ENCODE peak calls at places on chromosomes 5 and 9, in eight cellular contexts. K is retinal pigment epithelial cell, E is Caco-2, X is AG04450, N is LoVo, B is HuH-7, O is HEK293T, L is SK-MEL-5. T is an unnamed sample.

GRCh38 chr5:149414405-149415244 is 35.5 kb upstream of the IL17B start:
- DNase-seq in K (no peak), E (no peak), X (no peak), N (no peak), B (no peak), O (no peak), L (peak; percentile 17), T (no peak)

GRCh38 chr5:172705576-172706084 is 64.6 kb downstream of the NEURL1B start:
- DNase-seq in K (no peak), E (no peak), X (no peak), N (no peak), B (no peak), O (no peak), L (no peak), T (no peak)

GRCh38 chr9:128523199-128523925 is 18.8 kb downstream of the GLE1 start:
- DNase-seq in K (no peak), E (no peak), X (peak; percentile 67), N (no peak), B (no peak), O (no peak), L (peak; percentile 43), T (peak; percentile 47)

GRCh38 chr5:80098951-80099350 is 63.8 kb downstream of the THBS4 start:
- DNase-seq in K (no peak), E (no peak), X (no peak), N (no peak), B (no peak), O (no peak), L (no peak), T (no peak)

GRCh38 chr5:6710551-6711318 is 2.5 kb upstream of the TENT4A start:
- DNase-seq in K (no peak), E (no peak), X (no peak), N (no peak), B (no peak), O (no peak), L (no peak), T (no peak)

GRCh38 chr9:92711844-92712243 is 41.9 kb upstream of the IPPK start:
- DNase-seq in K (no peak), E (no peak), X (no peak), N (no peak), B (no peak), O (no peak), L (no peak), T (no peak)

GRCh38 chr5:121090822-121091221 is 626.7 kb downstream of the PRR16 start:
- DNase-seq in K (no peak), E (no peak), X (no peak), N (no peak), B (no peak), O (no peak), L (no peak), T (no peak)

GRCh38 chr9:6567140-6567591 is 78.4 kb downstream of the GLDC start:
- DNase-seq in K (peak; percentile 70), E (no peak), X (peak; percentile 63), N (no peak), B (no peak), O (no peak), L (peak; percentile 50), T (peak; percentile 88)

GRCh38 chr5:122421379-122422081 is 109.5 kb downstream of the SNCAIP start:
- DNase-seq in K (no peak), E (no peak), X (no peak), N (no peak), B (no peak), O (no peak), L (no peak), T (no peak)

GRCh38 chr5:160175438-160176218 is 53.7 kb upstream of the FABP6 start:
- DNase-seq in K (no peak), E (no peak), X (no peak), N (no peak), B (no peak), O (no peak), L (peak; percentile 64), T (peak; percentile 93)

GRCh38 chr9:118362123-118362522 is 657.9 kb downstream of the TLR4 start:
- DNase-seq in K (peak; percentile 8), E (no peak), X (no peak), N (no peak), B (no peak), O (no peak), L (no peak), T (no peak)

GRCh38 chr5:31806566-31806965 is 167.6 kb downstream of the PDZD2 start:
- DNase-seq in K (no peak), E (no peak), X (no peak), N (no peak), B (no peak), O (no peak), L (no peak), T (no peak)

GRCh38 chr5:6465831-6466790 is 17.5 kb downstream of the UBE2QL1 start:
- DNase-seq in K (no peak), E (no peak), X (no peak), N (no peak), B (no peak), O (no peak), L (no peak), T (no peak)

GRCh38 chr9:36317766-36318165 is 59.5 kb upstream of the GNE start:
- DNase-seq in K (no peak), E (peak; percentile 49), X (no peak), N (peak; percentile 84), B (peak; percentile 59), O (no peak), L (peak; percentile 85), T (peak; percentile 59)

GRCh38 chr9:127451681-127452480 is 571 bp downstream of the LRSAM1 start:
- DNase-seq in K (no peak), E (peak; percentile 75), X (no peak), N (peak; percentile 61), B (peak; percentile 50), O (peak; percentile 66), L (peak; percentile 36), T (peak; percentile 51)

GRCh38 chr5:177086918-177087706 is 397 bp downstream of the FGFR4 start:
- DNase-seq in K (no peak), E (peak; percentile 98), X (no peak), N (peak; percentile 85), B (peak; percentile 99), O (peak; percentile 92), L (peak; percentile 52), T (no peak)

GRCh38 chr9:109355564-109356297 is 34.9 kb upstream of the EPB41L4B start:
- DNase-seq in K (no peak), E (no peak), X (no peak), N (no peak), B (no peak), O (no peak), L (no peak), T (no peak)

GRCh38 chr5:154794525-154795234 is 39.5 kb downstream of the LARP1 start:
- DNase-seq in K (no peak), E (no peak), X (peak; percentile 29), N (no peak), B (no peak), O (no peak), L (no peak), T (no peak)

GRCh38 chr5:96718635-96719077 is 56.5 kb downstream of the CAST start:
- DNase-seq in K (no peak), E (no peak), X (no peak), N (peak; percentile 46), B (no peak), O (no peak), L (peak; percentile 95), T (peak; percentile 32)

GRCh38 chr5:80809451-80809850 is 150.7 kb upstream of the RASGRF2 start:
- DNase-seq in K (no peak), E (no peak), X (no peak), N (no peak), B (no peak), O (no peak), L (no peak), T (no peak)

GRCh38 chr5:57166250-57166649 is 7.6 kb upstream of the GPBP1 start:
- DNase-seq in K (no peak), E (no peak), X (no peak), N (no peak), B (no peak), O (no peak), L (no peak), T (no peak)

GRCh38 chr9:19154135-19154612 is 26.9 kb upstream of the PLIN2 start:
- DNase-seq in K (peak; percentile 69), E (peak; percentile 82), X (peak; percentile 71), N (no peak), B (peak; percentile 15), O (no peak), L (peak; percentile 67), T (peak; percentile 59)

GRCh38 chr5:100270323-100270771 is 264.8 kb upstream of the FAM174A start:
- DNase-seq in K (peak; percentile 62), E (no peak), X (no peak), N (no peak), B (no peak), O (no peak), L (no peak), T (peak; percentile 12)

GRCh38 chr5:43288269-43288831 is 24.9 kb downstream of the HMGCS1 start:
- DNase-seq in K (no peak), E (no peak), X (no peak), N (no peak), B (no peak), O (no peak), L (no peak), T (no peak)

GRCh38 chr5:157130933-157131332 is 11.7 kb downstream of the MED7 start:
- DNase-seq in K (no peak), E (peak; percentile 59), X (no peak), N (no peak), B (no peak), O (no peak), L (no peak), T (no peak)

GRCh38 chr5:116237917-116238502 is 153.2 kb downstream of the COMMD10 start:
- DNase-seq in K (no peak), E (no peak), X (no peak), N (no peak), B (no peak), O (peak; percentile 11), L (peak; percentile 6), T (no peak)

GRCh38 chr9:82565188-82565966 is 497.6 kb downstream of the RASEF start:
- DNase-seq in K (no peak), E (no peak), X (no peak), N (no peak), B (no peak), O (no peak), L (peak; percentile 92), T (no peak)

GRCh38 chr9:124258765-124259272 is 1.1 kb downstream of the NEK6 start:
- DNase-seq in K (no peak), E (no peak), X (no peak), N (no peak), B (no peak), O (peak; percentile 25), L (no peak), T (no peak)

GRCh38 chr5:59800375-59800893 is 93.1 kb downstream of the PDE4D start:
- DNase-seq in K (no peak), E (no peak), X (no peak), N (no peak), B (no peak), O (no peak), L (peak; percentile 68), T (no peak)

GRCh38 chr9:104858271-104858670 is 69.7 kb downstream of the ABCA1 start:
- DNase-seq in K (no peak), E (no peak), X (no peak), N (no peak), B (no peak), O (no peak), L (no peak), T (no peak)